ENCODE peak calls at places on chromosomes 11 and 22, in four cellular contexts. W is esophagus squamous epithelium; Q is pancreas; R is effector CD4-positive, alpha-beta T cell. T is an unnamed sample.

GRCh38 chr11:61701298-61701993 is 21.3 kb downstream of the DAGLA start:
- DNase-seq in W (no peak), Q (no peak), R (no peak), T (no peak)

GRCh38 chr11:107562647-107563208 is 2.8 kb downstream of the ALKBH8 start:
- DNase-seq in W (no peak), Q (no peak), R (no peak), T (no peak)

GRCh38 chr11:69899957-69900821 is 81.0 kb upstream of the FGF3 start:
- DNase-seq in W (no peak), Q (peak), R (no peak), T (no peak)

GRCh38 chr11:112357488-112357887 is 96.8 kb upstream of the PLET1 start:
- DNase-seq in W (no peak), Q (no peak), R (no peak), T (no peak)

GRCh38 chr22:24418786-24419479 is 8.5 kb upstream of the ADORA2A start:
- DNase-seq in W (no peak), Q (no peak), R (no peak), T (no peak)

GRCh38 chr11:34977039-34977906 is 60.9 kb downstream of the PDHX start:
- DNase-seq in W (no peak), Q (no peak), R (no peak), T (no peak)

GRCh38 chr11:1515082-1516060 is 28.8 kb upstream of the MOB2 start:
- DNase-seq in W (no peak), Q (peak), R (peak), T (no peak)

GRCh38 chr11:36258730-36259360 is 30.4 kb downstream of the COMMD9 start:
- DNase-seq in W (no peak), Q (peak), R (no peak), T (no peak)

GRCh38 chr11:69004411-69005182 is 8.4 kb downstream of the MRGPRF start:
- DNase-seq in W (no peak), Q (peak), R (no peak), T (no peak)

GRCh38 chr11:13341028-13341427 is 63.4 kb downstream of the BMAL1 start:
- DNase-seq in W (no peak), Q (no peak), R (no peak), T (no peak)

GRCh38 chr11:8792636-8793035 is 110.0 kb downstream of the RPL27A start:
- DNase-seq in W (no peak), Q (no peak), R (no peak), T (no peak)

GRCh38 chr22:30314918-30315317 is 11.8 kb downstream of the TBC1D10A start:
- DNase-seq in W (no peak), Q (no peak), R (peak), T (no peak)

GRCh38 chr11:47616726-47617416 is 22.7 kb upstream of the C1QTNF4 start:
- DNase-seq in W (no peak), Q (peak), R (no peak), T (no peak)

GRCh38 chr11:99739464-99740089 is 718.8 kb downstream of the CNTN5 start:
- DNase-seq in W (no peak), Q (no peak), R (no peak), T (no peak)

GRCh38 chr11:62193954-62194353 is 3.9 kb downstream of the SCGB1D1 start:
- DNase-seq in W (no peak), Q (no peak), R (no peak), T (no peak)

GRCh38 chr22:38299758-38300157 is 17.5 kb downstream of the CSNK1E start:
- DNase-seq in W (no peak), Q (no peak), R (no peak), T (no peak)

GRCh38 chr11:33670250-33671011 is 30.2 kb downstream of the C11orf91 start:
- DNase-seq in W (no peak), Q (no peak), R (no peak), T (no peak)

GRCh38 chr11:111674941-111675340 is 72.7 kb downstream of the SIK2 start:
- DNase-seq in W (no peak), Q (no peak), R (no peak), T (no peak)

GRCh38 chr11:70423523-70424505 is 25.5 kb downstream of the CTTN start:
- DNase-seq in W (no peak), Q (no peak), R (no peak), T (no peak)

GRCh38 chr11:10108901-10109665 is 184.9 kb downstream of the SBF2 start:
- DNase-seq in W (no peak), Q (no peak), R (no peak), T (no peak)

GRCh38 chr11:3822312-3822711 is 14.0 kb downstream of the PGAP2 start:
- DNase-seq in W (no peak), Q (no peak), R (no peak), T (no peak)

GRCh38 chr11:46541593-46542371 is 52.0 kb downstream of the AMBRA1 start:
- DNase-seq in W (no peak), Q (peak), R (no peak), T (no peak)

GRCh38 chr11:116072776-116073175 is 568.6 kb upstream of the CADM1 start:
- DNase-seq in W (no peak), Q (no peak), R (no peak), T (no peak)

GRCh38 chr11:65633390-65634139 is 4.3 kb upstream of the SIPA1 start:
- DNase-seq in W (no peak), Q (no peak), R (no peak), T (no peak)

GRCh38 chr11:45678962-45679361 is 13.5 kb upstream of the CHST1 start:
- DNase-seq in W (no peak), Q (no peak), R (no peak), T (no peak)

GRCh38 chr11:6238902-6239301 is at the start of gene CNGA4:
- DNase-seq in W (no peak), Q (no peak), R (no peak), T (peak)

GRCh38 chr22:11616811-11617210 is 3911.2 kb upstream of the OR11H1 start:
- DNase-seq in W (no peak), Q (no peak), R (no peak), T (no peak)

GRCh38 chr11:64165842-64166635 is at the start of gene MACROD1:
- DNase-seq in W (no peak), Q (peak), R (peak), T (peak)